ENCODE peak calls at places on chromosome 17, in six cellular contexts. B is astrocyte, W is Caco-2, Y is D721Med, F is mammary epithelial cell, U is Panc1. M is an unnamed sample.

GRCh38 chr17:35612924-35613521 is 25.9 kb downstream of the AP2B1 start:
- DNase-seq in B (peak), W (peak), Y (no peak), F (peak), U (no peak), M (peak)

GRCh38 chr17:39000021-39000601 is 32.9 kb upstream of the FBXO47 start:
- DNase-seq in B (no peak), W (no peak), Y (no peak), F (no peak), U (no peak), M (no peak)

GRCh38 chr17:80502578-80502877 is 26.1 kb upstream of the NPTX1 start:
- DNase-seq in B (no peak), W (no peak), Y (no peak), F (no peak), U (no peak), M (no peak)

GRCh38 chr17:64707077-64707591 is 45.0 kb upstream of the SMURF2 start:
- DNase-seq in B (peak), W (no peak), Y (no peak), F (peak), U (peak), M (no peak)

GRCh38 chr17:38600906-38601305 is 4.8 kb downstream of the SRCIN1 start:
- DNase-seq in B (no peak), W (no peak), Y (no peak), F (no peak), U (no peak), M (no peak)

GRCh38 chr17:78360371-78361226 is 722 bp upstream of the SOCS3 start:
- DNase-seq in B (no peak), W (peak), Y (peak), F (peak), U (no peak), M (peak)

GRCh38 chr17:2683912-2684311 is 27.7 kb downstream of the CLUH start:
- DNase-seq in B (no peak), W (no peak), Y (no peak), F (no peak), U (no peak), M (no peak)

GRCh38 chr17:17599965-17600364 is 8.5 kb upstream of the PEMT start:
- DNase-seq in B (no peak), W (no peak), Y (no peak), F (no peak), U (no peak), M (no peak)

GRCh38 chr17:35716897-35717839 is 14.3 kb upstream of the RASL10B start:
- DNase-seq in B (peak), W (no peak), Y (no peak), F (no peak), U (no peak), M (no peak)

GRCh38 chr17:45425125-45425983 is 7.3 kb downstream of the ARHGAP27 start:
- DNase-seq in B (peak), W (peak), Y (no peak), F (peak), U (no peak), M (peak)
- TF ChIP-seq CTCF in B (peak), W (peak), Y (no peak), F (no peak), U (peak), M (peak)

GRCh38 chr17:8488931-8489330 is 53.2 kb downstream of the NDEL1 start:
- DNase-seq in B (peak), W (no peak), Y (no peak), F (peak), U (peak), M (no peak)
- TF ChIP-seq CTCF in B (no peak), W (no peak), Y (no peak), F (no peak), U (no peak), M (no peak)

DNA sequence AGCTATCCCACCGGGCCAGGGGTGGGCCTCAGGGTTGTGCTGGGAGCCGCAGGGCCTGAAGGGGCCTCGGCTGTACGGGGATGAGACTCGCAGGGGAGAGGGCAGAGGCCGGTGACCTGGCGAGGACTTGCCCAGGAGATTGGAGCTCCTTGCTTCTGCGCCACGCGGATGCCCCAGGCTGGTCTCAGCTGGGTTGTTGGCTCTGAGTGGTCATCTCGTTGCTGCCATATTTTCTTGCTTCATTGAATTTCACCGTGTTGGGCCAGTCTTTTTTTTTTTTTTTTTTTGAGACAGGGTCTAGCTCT is 93.1 kb upstream of the ZNF750 start:
- DNase-seq in B (no peak), W (no peak), Y (no peak), F (no peak), U (no peak), M (no peak)
- TF ChIP-seq CTCF in B (no peak), W (no peak), Y (no peak), F (no peak), U (no peak), M (no peak)

GRCh38 chr17:58341861-58342475 is 10.0 kb downstream of the SUPT4H1 start:
- DNase-seq in B (no peak), W (no peak), Y (no peak), F (no peak), U (no peak), M (no peak)

GRCh38 chr17:58343131-58343530 is 8.9 kb downstream of the SUPT4H1 start:
- DNase-seq in B (no peak), W (no peak), Y (no peak), F (no peak), U (no peak), M (no peak)

GRCh38 chr17:58345500-58345899 is 6.5 kb downstream of the SUPT4H1 start:
- DNase-seq in B (no peak), W (no peak), Y (no peak), F (no peak), U (no peak), M (no peak)

GRCh38 chr17:58344047-58344790 is 7.8 kb downstream of the SUPT4H1 start:
- DNase-seq in B (no peak), W (no peak), Y (no peak), F (no peak), U (no peak), M (no peak)

DNA sequence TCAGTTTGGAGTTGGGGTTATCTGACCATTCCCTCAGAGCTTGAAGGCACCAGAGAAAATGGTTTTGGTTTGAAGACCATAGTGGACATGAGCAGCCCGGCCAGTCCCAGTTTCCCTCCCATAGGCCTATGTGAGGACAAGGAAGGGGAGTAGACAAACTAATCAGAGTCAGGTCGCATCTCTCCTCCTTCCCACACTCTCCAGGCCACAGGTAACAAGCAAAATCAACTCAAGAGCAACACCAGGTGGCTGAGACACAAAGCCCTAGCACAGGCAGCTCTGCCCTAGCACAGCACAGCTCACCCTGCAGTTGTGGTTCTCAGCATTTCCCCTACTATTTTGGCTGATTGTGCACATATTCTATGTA is 7.2 kb downstream of the SUPT4H1 start:
- DNase-seq in B (no peak), W (no peak), Y (no peak), F (no peak), U (no peak), M (no peak)
- TF ChIP-seq CTCF in B (no peak), W (no peak), Y (no peak), F (no peak), U (no peak), M (no peak)

DNA sequence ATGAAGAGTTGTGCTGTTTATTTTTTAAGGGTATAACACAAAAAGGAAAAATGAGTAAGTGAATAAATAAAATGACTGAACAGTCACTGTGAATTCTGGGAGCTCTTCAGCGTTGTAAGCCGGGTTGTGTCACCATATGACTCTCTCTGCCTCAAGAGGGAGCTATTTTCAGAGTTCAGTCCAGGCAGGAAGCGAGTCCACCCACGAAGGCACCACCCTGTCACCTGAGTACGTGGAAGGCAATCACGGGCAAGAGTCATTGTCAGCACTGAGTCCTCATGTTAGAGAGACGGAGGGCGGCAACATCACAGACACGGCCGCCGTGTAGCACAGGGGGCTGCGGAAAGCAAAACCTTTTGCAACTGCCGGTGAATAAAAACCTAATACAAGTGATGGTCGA is 227.6 kb downstream of the UTP18 start:
- DNase-seq in B (no peak), W (peak), Y (no peak), F (peak), U (no peak), M (no peak)
- TF ChIP-seq CTCF in B (no peak), W (no peak), Y (peak), F (peak), U (peak), M (peak)

GRCh38 chr17:14637260-14637659 is 336.4 kb downstream of the HS3ST3B1 start:
- DNase-seq in B (no peak), W (no peak), Y (no peak), F (no peak), U (no peak), M (no peak)
- TF ChIP-seq CTCF in B (no peak), W (no peak), Y (no peak), F (no peak), U (no peak), M (no peak)